ENCODE peak calls at places on chromosomes 12 and 14, in four cellular contexts. Z is GM12865, M is psoas muscle, J is astrocyte of the cerebellum. V is an unnamed sample.

GRCh38 chr14:35400707-35401421 is 3.7 kb downstream of the NFKBIA start:
- DNase-seq in Z (peak), M (peak), J (no peak), V (no peak)

GRCh38 chr14:95164506-95164905 is 7.2 kb upstream of the DICER1 start:
- DNase-seq in Z (no peak), M (no peak), J (no peak), V (no peak)

GRCh38 chr14:58898655-58899316 is 261.0 kb downstream of the DACT1 start:
- DNase-seq in Z (no peak), M (no peak), J (peak), V (peak)

GRCh38 chr12:54398995-54399793 is 14.7 kb upstream of the ZNF385A start:
- DNase-seq in Z (peak), M (peak), J (peak), V (peak)

GRCh38 chr14:31902002-31902401 is 175.1 kb upstream of the ARHGAP5 start:
- DNase-seq in Z (no peak), M (no peak), J (no peak), V (no peak)

GRCh38 chr12:121811434-121812319 is 7.9 kb downstream of the SETD1B start:
- DNase-seq in Z (peak), M (peak), J (no peak), V (no peak)

GRCh38 chr14:56002316-56002715 is 115.9 kb upstream of the PELI2 start:
- DNase-seq in Z (no peak), M (no peak), J (peak), V (no peak)

GRCh38 chr12:54135621-54136027 is 53.2 kb downstream of the SMUG1 start:
- DNase-seq in Z (no peak), M (no peak), J (no peak), V (no peak)

GRCh38 chr14:101200008-101200649 is 296.6 kb upstream of the RTL1 start:
- DNase-seq in Z (no peak), M (peak), J (no peak), V (no peak)

GRCh38 chr12:52823761-52824450 is 10.0 kb upstream of the KRT4 start:
- DNase-seq in Z (no peak), M (no peak), J (no peak), V (no peak)

GRCh38 chr12:7907009-7907408 is 29.0 kb downstream of the SLC2A3 start:
- DNase-seq in Z (peak), M (no peak), J (peak), V (no peak)

GRCh38 chr12:31324845-31325523 is 966 bp downstream of the SINHCAF start:
- DNase-seq in Z (peak), M (peak), J (no peak), V (no peak)

GRCh38 chr12:122421263-122421814 is 1.1 kb downstream of the CLIP1 start:
- DNase-seq in Z (peak), M (no peak), J (no peak), V (peak)

GRCh38 chr14:68632591-68632895 is 160.3 kb downstream of the ZFP36L1 start:
- DNase-seq in Z (no peak), M (no peak), J (no peak), V (no peak)

GRCh38 chr12:118311666-118312065 is 61.0 kb downstream of the TAOK3 start:
- DNase-seq in Z (no peak), M (no peak), J (peak), V (no peak)

GRCh38 chr14:95922080-95922479 is 45.4 kb downstream of the TUNAR start:
- DNase-seq in Z (no peak), M (no peak), J (no peak), V (no peak)

GRCh38 chr14:89409961-89410360 is 7.1 kb downstream of the FOXN3 start:
- DNase-seq in Z (peak), M (no peak), J (no peak), V (no peak)

GRCh38 chr14:100446572-100446971 is 123.4 kb downstream of the SLC25A47 start:
- DNase-seq in Z (no peak), M (no peak), J (no peak), V (no peak)

GRCh38 chr12:15634010-15634676 is 155.0 kb downstream of the EPS8 start:
- DNase-seq in Z (no peak), M (no peak), J (no peak), V (no peak)

GRCh38 chr12:121980211-121980891 is 41.3 kb upstream of the BCL7A start:
- DNase-seq in Z (peak), M (no peak), J (no peak), V (no peak)

GRCh38 chr14:68474741-68475140 is 318.1 kb downstream of the ZFP36L1 start:
- DNase-seq in Z (no peak), M (no peak), J (no peak), V (no peak)

GRCh38 chr12:17062296-17063061 is 456.5 kb upstream of the LMO3 start:
- DNase-seq in Z (no peak), M (no peak), J (no peak), V (no peak)

GRCh38 chr12:56631790-56632700 is 1.9 kb upstream of the BAZ2A start:
- DNase-seq in Z (peak), M (peak), J (no peak), V (no peak)

GRCh38 chr14:56561586-56561985 is 18.0 kb upstream of the TMEM260 start:
- DNase-seq in Z (no peak), M (no peak), J (no peak), V (peak)

GRCh38 chr12:42364692-42365091 is 38.7 kb downstream of the PPHLN1 start:
- DNase-seq in Z (no peak), M (no peak), J (no peak), V (no peak)

GRCh38 chr12:54596526-54596946 is 8.1 kb upstream of the PPP1R1A start:
- DNase-seq in Z (peak), M (peak), J (peak), V (peak)

GRCh38 chr12:49109631-49110172 is 945 bp downstream of the LMBR1L start:
- DNase-seq in Z (no peak), M (no peak), J (no peak), V (no peak)

GRCh38 chr14:81565441-81566290 is 32.0 kb upstream of the SEL1L start:
- DNase-seq in Z (peak), M (no peak), J (no peak), V (no peak)

GRCh38 chr12:113098428-113099028 is 37.0 kb downstream of the RASAL1 start:
- DNase-seq in Z (peak), M (peak), J (peak), V (peak)

GRCh38 chr12:91722072-91722471 is 423.6 kb downstream of the BTG1 start:
- DNase-seq in Z (peak), M (no peak), J (no peak), V (no peak)

GRCh38 chr12:88578821-88579518 is 1.3 kb downstream of the KITLG start:
- DNase-seq in Z (no peak), M (peak), J (no peak), V (no peak)

GRCh38 chr12:14993537-14994266 is 20.9 kb downstream of the PDE6H start:
- DNase-seq in Z (peak), M (no peak), J (no peak), V (no peak)

DNA sequence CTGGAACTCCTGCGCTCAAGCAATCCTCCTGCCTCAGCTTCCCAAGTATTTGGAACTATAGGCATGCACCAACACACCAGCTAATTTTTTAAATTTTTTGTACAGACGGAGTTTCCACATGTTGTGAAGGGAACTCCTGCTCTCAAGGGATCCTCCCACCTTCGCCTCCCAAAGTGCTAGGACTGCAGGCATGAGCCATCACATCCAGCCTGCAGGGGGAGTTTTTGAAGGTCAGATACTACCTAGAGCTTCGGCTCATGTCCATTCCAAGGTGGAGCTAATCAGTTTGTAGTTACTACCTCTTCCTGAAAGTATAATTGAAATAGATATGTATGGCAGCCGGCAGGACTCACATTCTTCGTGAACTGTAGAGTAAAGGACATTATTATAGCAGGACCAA is 3.7 kb upstream of the TAS2R19 start:
- DNase-seq in Z (no peak), M (no peak), J (no peak), V (no peak)
- TF ChIP-seq CTCF in Z (no peak), M (no peak), J (peak), V (no peak)

GRCh38 chr12:2386566-2386965 is 333.8 kb downstream of the CACNA1C start:
- DNase-seq in Z (no peak), M (no peak), J (no peak), V (no peak)

GRCh38 chr12:2384533-2385328 is 331.9 kb downstream of the CACNA1C start:
- DNase-seq in Z (no peak), M (no peak), J (peak), V (peak)

GRCh38 chr12:2384029-2384386 is 331.2 kb downstream of the CACNA1C start:
- DNase-seq in Z (no peak), M (no peak), J (no peak), V (no peak)

GRCh38 chr12:2387051-2387834 is 334.5 kb downstream of the CACNA1C start:
- DNase-seq in Z (peak), M (no peak), J (no peak), V (no peak)

GRCh38 chr12:2385529-2385928 is 332.7 kb downstream of the CACNA1C start:
- DNase-seq in Z (no peak), M (no peak), J (no peak), V (no peak)
- TF ChIP-seq CTCF in Z (no peak), M (no peak), J (no peak), V (no peak)

DNA sequence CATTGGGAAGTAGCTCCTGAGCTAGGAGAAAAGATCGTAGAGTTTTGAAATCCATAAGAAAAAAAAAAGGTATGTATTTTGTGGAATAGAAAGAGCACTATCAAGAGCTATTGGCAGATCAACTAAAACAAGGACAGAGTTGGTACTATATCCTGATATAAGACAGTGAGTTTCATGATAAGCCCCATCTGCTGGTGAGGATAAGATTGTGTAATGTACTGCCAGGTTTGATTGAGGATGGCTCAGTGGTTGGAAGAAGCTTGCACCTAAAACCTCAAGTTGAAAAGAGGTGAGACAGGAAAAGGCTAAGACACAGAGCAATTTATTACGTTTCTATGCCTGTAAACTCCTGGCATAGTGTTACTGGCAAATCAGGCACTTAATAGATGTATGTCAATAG is 525.6 kb downstream of the FLRT2 start:
- DNase-seq in Z (no peak), M (no peak), J (no peak), V (no peak)
- TF ChIP-seq CTCF in Z (no peak), M (no peak), J (no peak), V (peak)

DNA sequence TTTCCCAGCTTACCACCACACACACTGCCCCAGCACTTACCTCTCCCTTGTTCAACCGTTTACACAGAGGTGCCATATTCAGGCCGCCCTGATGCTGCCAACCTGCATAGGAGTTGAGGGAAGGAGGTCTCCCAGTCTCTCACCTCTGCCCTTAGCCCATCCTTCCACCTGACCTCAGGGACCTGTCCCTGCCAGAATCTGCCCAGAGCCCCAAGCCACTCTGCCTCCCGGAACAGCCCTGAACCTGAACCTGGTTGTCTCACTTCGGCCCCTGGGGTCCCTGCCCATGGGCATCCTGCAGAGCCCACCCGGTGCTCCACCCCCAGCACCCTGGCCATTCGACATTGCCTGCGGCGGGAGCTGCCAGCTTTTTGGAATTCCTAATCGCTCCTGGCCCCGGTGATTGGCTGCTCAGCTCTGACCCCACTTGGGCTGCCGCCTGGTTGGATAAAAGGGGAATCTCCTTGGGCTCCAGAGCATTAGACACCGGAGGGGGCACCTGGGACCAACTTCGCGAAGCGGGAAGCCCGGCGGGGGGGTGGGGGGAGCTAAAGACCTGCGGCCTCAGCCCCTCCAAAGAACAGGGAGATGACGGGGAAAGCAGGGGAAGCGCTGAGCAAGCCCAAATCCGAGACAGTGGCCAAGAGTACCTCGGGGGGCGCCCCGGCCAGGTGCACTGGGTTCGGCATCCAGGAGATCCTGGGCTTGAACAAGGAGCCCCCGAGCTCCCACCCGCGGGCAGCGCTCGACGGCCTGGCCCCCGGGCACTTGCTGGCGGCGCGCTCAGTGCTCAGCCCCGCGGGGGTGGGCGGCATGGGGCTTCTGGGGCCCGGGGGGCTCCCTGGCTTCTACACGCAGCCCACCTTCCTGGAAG is at the start of gene VSX2:
- DNase-seq in Z (no peak), M (no peak), J (no peak), V (no peak)
- TF ChIP-seq CTCF in Z (no peak), M (no peak), J (no peak), V (no peak)